ENCODE peak calls at places on chromosomes 7 and 10, in seven cellular contexts. G is NCI-H1436; P is CD8-positive, alpha-beta memory T cell; X is GM19239; Q is heart right ventricle; F is SW480; R is heart left ventricle. C is an unnamed sample.

GRCh38 chr7:94223375-94224084 is 171.2 kb upstream of the COL1A2 start:
- DNase-seq in R (no peak), X (no peak), Q (no peak), F (peak), P (no peak), G (peak), C (no peak)

GRCh38 chr7:12833829-12834228 is 146.4 kb downstream of the ARL4A start:
- DNase-seq in P (no peak), Q (no peak), R (no peak), G (no peak), F (no peak), X (no peak), C (no peak)

GRCh38 chr10:78582540-78582939 is 486.2 kb upstream of the ZMIZ1 start:
- DNase-seq in Q (no peak), X (no peak), R (no peak), F (no peak), G (no peak), P (no peak), C (no peak)

GRCh38 chr7:85191383-85191782 is 4.5 kb upstream of the SEMA3D start:
- DNase-seq in Q (no peak), R (no peak), X (no peak), F (peak), P (no peak), G (no peak), C (no peak)

GRCh38 chr10:4990217-4990616 is 13.4 kb downstream of the AKR1C2 start:
- DNase-seq in R (no peak), F (no peak), X (no peak), P (no peak), G (no peak), Q (no peak), C (no peak)

GRCh38 chr7:150756858-150757257 is 19.6 kb downstream of the GIMAP5 start:
- DNase-seq in Q (no peak), P (peak), F (peak), R (no peak), X (no peak), G (no peak), C (no peak)

GRCh38 chr10:124721295-124722052 is 22.7 kb downstream of the FAM53B start:
- DNase-seq in F (no peak), P (no peak), X (no peak), Q (no peak), G (no peak), R (peak), C (no peak)

GRCh38 chr10:104090597-104090996 is 4.9 kb upstream of the COL17A1 start:
- DNase-seq in P (no peak), F (no peak), Q (no peak), R (no peak), X (no peak), G (no peak), C (no peak)

GRCh38 chr10:119919823-119920222 is 27.3 kb downstream of the SEC23IP start:
- DNase-seq in R (no peak), G (no peak), F (no peak), X (no peak), Q (no peak), P (no peak), C (no peak)

GRCh38 chr7:150383710-150384397 is 4.7 kb downstream of the ZNF775 start:
- DNase-seq in Q (no peak), R (peak), P (no peak), G (peak), F (peak), X (no peak), C (no peak)

GRCh38 chr10:131323880-131324279 is 12.4 kb upstream of the TCERG1L start:
- DNase-seq in F (no peak), Q (no peak), R (no peak), P (no peak), G (no peak), X (no peak), C (no peak)

GRCh38 chr7:140597425-140597949 is 43.1 kb downstream of the DENND2A start:
- DNase-seq in G (no peak), X (no peak), R (peak), F (no peak), P (no peak), Q (peak), C (no peak)

C was measured in GM12864.